ENCODE peak calls at places on chromosomes 3 and 15, in six cellular contexts. One of them, this sample, is unnamed.
A peak's percentile ranks its signal among the peaks of the same experiment; 100 is the strongest.

GRCh38 chr15:34987182-34987488 is 952 bp downstream of the ZNF770 start:
- DNase-seq in ovary: no peak
- DNase-seq in esophagus squamous epithelium: no peak
- DNase-seq in mesenchymal stem cell: peak; percentile 23
- DNase-seq in CD8-positive, alpha-beta memory T cell: no peak
- DNase-seq in heart left ventricle: no peak
- DNase-seq in this sample: no peak

GRCh38 chr3:45224824-45225464 is 1.1 kb downstream of the TMEM158 start:
- DNase-seq in CD8-positive, alpha-beta memory T cell: no peak
- DNase-seq in ovary: peak; percentile 64
- DNase-seq in heart left ventricle: peak; percentile 79
- DNase-seq in mesenchymal stem cell: peak; percentile 83
- DNase-seq in esophagus squamous epithelium: no peak
- DNase-seq in this sample: peak; percentile 78

GRCh38 chr3:81876826-81877225 is 115.4 kb upstream of the GBE1 start:
- DNase-seq in ovary: no peak
- DNase-seq in CD8-positive, alpha-beta memory T cell: no peak
- DNase-seq in heart left ventricle: no peak
- DNase-seq in mesenchymal stem cell: no peak
- DNase-seq in esophagus squamous epithelium: no peak
- DNase-seq in this sample: no peak

GRCh38 chr3:100001514-100002270 is 112.6 kb downstream of the FILIP1L start:
- DNase-seq in esophagus squamous epithelium: no peak
- DNase-seq in mesenchymal stem cell: no peak
- DNase-seq in heart left ventricle: no peak
- DNase-seq in CD8-positive, alpha-beta memory T cell: no peak
- DNase-seq in ovary: no peak
- DNase-seq in this sample: no peak

GRCh38 chr15:43934480-43934879 is 107.7 kb downstream of the WDR76 start:
- DNase-seq in CD8-positive, alpha-beta memory T cell: no peak
- DNase-seq in heart left ventricle: no peak
- DNase-seq in ovary: no peak
- DNase-seq in esophagus squamous epithelium: no peak
- DNase-seq in mesenchymal stem cell: no peak
- DNase-seq in this sample: no peak

GRCh38 chr3:17954801-17955200 is 212.4 kb upstream of the TBC1D5 start:
- DNase-seq in ovary: no peak
- DNase-seq in mesenchymal stem cell: no peak
- DNase-seq in esophagus squamous epithelium: no peak
- DNase-seq in heart left ventricle: no peak
- DNase-seq in CD8-positive, alpha-beta memory T cell: no peak
- DNase-seq in this sample: no peak

GRCh38 chr3:44077267-44077666 is 164.4 kb upstream of the TOPAZ1 start:
- DNase-seq in CD8-positive, alpha-beta memory T cell: no peak
- DNase-seq in mesenchymal stem cell: peak; percentile 3
- DNase-seq in ovary: no peak
- DNase-seq in esophagus squamous epithelium: no peak
- DNase-seq in heart left ventricle: no peak
- DNase-seq in this sample: no peak

GRCh38 chr3:152232679-152233078 is 36.0 kb upstream of the MBNL1 start:
- DNase-seq in CD8-positive, alpha-beta memory T cell: no peak
- DNase-seq in ovary: no peak
- DNase-seq in esophagus squamous epithelium: no peak
- DNase-seq in mesenchymal stem cell: no peak
- DNase-seq in heart left ventricle: no peak
- DNase-seq in this sample: no peak

GRCh38 chr3:40152482-40153133 is 156.9 kb upstream of the EIF1B start:
- DNase-seq in CD8-positive, alpha-beta memory T cell: no peak
- DNase-seq in ovary: no peak
- DNase-seq in esophagus squamous epithelium: no peak
- DNase-seq in mesenchymal stem cell: no peak
- DNase-seq in heart left ventricle: no peak
- DNase-seq in this sample: no peak

GRCh38 chr3:124393340-124393739 is 336.9 kb upstream of the UMPS start:
- DNase-seq in esophagus squamous epithelium: no peak
- DNase-seq in mesenchymal stem cell: no peak
- DNase-seq in ovary: no peak
- DNase-seq in heart left ventricle: no peak
- DNase-seq in CD8-positive, alpha-beta memory T cell: no peak
- DNase-seq in this sample: no peak

GRCh38 chr3:61955483-61955882 is 394.1 kb downstream of the PTPRG start:
- DNase-seq in ovary: no peak
- DNase-seq in mesenchymal stem cell: no peak
- DNase-seq in CD8-positive, alpha-beta memory T cell: no peak
- DNase-seq in heart left ventricle: no peak
- DNase-seq in esophagus squamous epithelium: no peak
- DNase-seq in this sample: no peak
- H3K36me3 ChIP-seq in ovary: no peaks in the 10 kb centered on the region
- H3K36me3 ChIP-seq in mesenchymal stem cell: no peaks in the 10 kb centered on the region
- H3K36me3 ChIP-seq in CD8-positive, alpha-beta memory T cell: no peaks in the 10 kb centered on the region
- H3K36me3 ChIP-seq in heart left ventricle: no peaks in the 10 kb centered on the region
- H3K36me3 ChIP-seq in esophagus squamous epithelium: no peaks in the 10 kb centered on the region
- H3K36me3 ChIP-seq in this sample: no peaks in the 10 kb centered on the region

DNA sequence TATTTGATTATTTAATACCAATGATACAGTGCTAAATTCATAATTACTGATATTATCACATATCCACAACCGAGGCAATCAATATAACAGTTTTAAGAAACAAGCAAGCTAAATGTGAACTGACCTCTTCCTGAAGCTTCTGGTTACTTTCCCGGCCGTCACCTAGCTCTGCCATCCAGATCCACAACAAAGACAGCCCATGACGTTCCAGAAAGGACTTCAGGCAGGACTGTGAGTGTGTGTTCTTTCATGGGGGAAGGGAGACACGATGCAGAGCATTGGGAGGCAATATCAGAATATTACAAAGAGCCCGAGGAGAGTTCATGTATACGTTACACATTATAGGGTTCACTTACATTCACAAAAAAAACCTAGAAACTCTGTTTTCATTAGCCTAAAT is 77.8 kb downstream of the SETD2 start:
- DNase-seq in ovary: no peak
- DNase-seq in CD8-positive, alpha-beta memory T cell: no peak
- DNase-seq in esophagus squamous epithelium: no peak
- DNase-seq in mesenchymal stem cell: no peak
- DNase-seq in heart left ventricle: no peak
- DNase-seq in this sample: no peak
- H3K36me3 ChIP-seq in ovary: no peaks in the 10 kb centered on the region
- H3K36me3 ChIP-seq in CD8-positive, alpha-beta memory T cell: peaks cover 29% of the 10 kb centered on the region
- H3K36me3 ChIP-seq in esophagus squamous epithelium: no peaks in the 10 kb centered on the region
- H3K36me3 ChIP-seq in mesenchymal stem cell: peaks cover 12% of the 10 kb centered on the region
- H3K36me3 ChIP-seq in heart left ventricle: no peaks in the 10 kb centered on the region
- H3K36me3 ChIP-seq in this sample: peaks cover 21% of the 10 kb centered on the region

DNA sequence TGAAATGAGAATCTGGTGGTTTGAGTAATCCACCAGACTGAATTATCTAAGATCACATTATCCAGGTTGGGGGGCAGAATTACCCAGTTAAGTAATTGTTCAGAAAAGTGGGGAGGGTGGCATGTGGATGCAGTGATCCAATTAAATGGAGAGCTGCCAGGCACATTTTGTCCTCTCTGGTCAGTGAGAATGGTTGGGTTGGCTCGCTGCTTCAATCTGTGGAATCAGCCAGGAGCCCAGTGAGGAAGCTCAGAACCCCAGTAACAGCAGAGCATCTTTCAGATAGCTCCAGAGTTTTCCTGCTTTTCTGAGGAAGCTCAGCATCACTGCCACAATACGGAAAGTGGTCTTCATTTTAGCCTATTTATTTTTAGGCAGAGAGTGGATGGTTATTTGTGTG is 6.4 kb upstream of the EXOG start:
- DNase-seq in CD8-positive, alpha-beta memory T cell: no peak
- DNase-seq in mesenchymal stem cell: no peak
- DNase-seq in heart left ventricle: no peak
- DNase-seq in esophagus squamous epithelium: no peak
- DNase-seq in ovary: no peak
- DNase-seq in this sample: no peak
- H3K36me3 ChIP-seq in CD8-positive, alpha-beta memory T cell: no peaks in the 10 kb centered on the region
- H3K36me3 ChIP-seq in mesenchymal stem cell: peaks cover 9% of the 10 kb centered on the region
- H3K36me3 ChIP-seq in heart left ventricle: no peaks in the 10 kb centered on the region
- H3K36me3 ChIP-seq in esophagus squamous epithelium: no peaks in the 10 kb centered on the region
- H3K36me3 ChIP-seq in ovary: no peaks in the 10 kb centered on the region
- H3K36me3 ChIP-seq in this sample: no peaks in the 10 kb centered on the region

GRCh38 chr3:141442421-141442820 is 44.4 kb upstream of the RASA2 start:
- DNase-seq in esophagus squamous epithelium: no peak
- DNase-seq in ovary: no peak
- DNase-seq in mesenchymal stem cell: peak; percentile 36
- DNase-seq in heart left ventricle: no peak
- DNase-seq in CD8-positive, alpha-beta memory T cell: no peak
- DNase-seq in this sample: no peak
- H3K36me3 ChIP-seq in esophagus squamous epithelium: no peaks in the 10 kb centered on the region
- H3K36me3 ChIP-seq in ovary: no peaks in the 10 kb centered on the region
- H3K36me3 ChIP-seq in mesenchymal stem cell: peaks cover 30% of the 10 kb centered on the region
- H3K36me3 ChIP-seq in heart left ventricle: peaks cover 21% of the 10 kb centered on the region
- H3K36me3 ChIP-seq in CD8-positive, alpha-beta memory T cell: peaks cover 36% of the 10 kb centered on the region
- H3K36me3 ChIP-seq in this sample: peaks cover 24% of the 10 kb centered on the region